ENCODE peak calls at places on chromosomes 13 and 19, in eight cellular contexts. R is GM23338; C is tibial nerve; T is kidney; G is adrenal gland; N is ascending aorta; E is CD8-positive, alpha-beta T cell; B is DND-41. J is an unnamed sample. For H3K4me1, the result is how much of the 10 kb centered on the place peaks cover.

GRCh38 chr19:55099557-55100506 is 17.6 kb downstream of the PPP1R12C start:
- DNase-seq in N (no peak), B (no peak), R (peak), C (no peak), E (no peak), G (no peak), T (no peak), J (no peak)

GRCh38 chr13:102677122-102677521 is 17.7 kb downstream of the METTL21C start:
- DNase-seq in B (no peak), G (no peak), N (no peak), R (no peak), E (no peak), C (no peak), T (no peak), J (no peak)

GRCh38 chr13:45108716-45109706 is 11.3 kb upstream of the GTF2F2 start:
- DNase-seq in G (peak), B (no peak), C (no peak), R (peak), T (no peak), E (no peak), N (no peak), J (no peak)

GRCh38 chr13:71712988-71713653 is 153.9 kb downstream of the DACH1 start:
- DNase-seq in B (no peak), G (no peak), N (no peak), E (no peak), T (no peak), R (peak), C (no peak), J (no peak)

GRCh38 chr19:24140099-24140498 is 53.1 kb downstream of the ZNF254 start:
- DNase-seq in T (no peak), R (no peak), G (no peak), E (no peak), N (no peak), B (no peak), C (no peak), J (no peak)

GRCh38 chr19:55005684-55006488 is 32.2 kb downstream of the GP6 start:
- DNase-seq in T (no peak), E (peak), R (peak), G (peak), N (no peak), C (peak), B (peak), J (no peak)

GRCh38 chr13:77833331-77833863 is 85.2 kb downstream of the EDNRB start:
- DNase-seq in E (no peak), N (no peak), R (no peak), T (no peak), B (no peak), C (peak), G (peak), J (no peak)

GRCh38 chr13:19634129-19634740 is 776 bp downstream of the MPHOSPH8 start:
- DNase-seq in C (peak), R (peak), N (no peak), B (peak), G (peak), E (no peak), T (no peak), J (no peak)

GRCh38 chr13:29547135-29547534 is 48.4 kb downstream of the SLC7A1 start:
- DNase-seq in T (no peak), G (no peak), B (no peak), N (no peak), E (no peak), C (no peak), R (no peak), J (no peak)

GRCh38 chr13:45658586-45659235 is 43.2 kb upstream of the ERICH6B start:
- DNase-seq in E (no peak), T (no peak), C (no peak), B (no peak), N (no peak), G (no peak), R (no peak), J (no peak)

GRCh38 chr13:26216042-26216441 is 6.1 kb downstream of the RNF6 start:
- DNase-seq in G (no peak), C (no peak), E (no peak), N (no peak), B (no peak), R (no peak), T (no peak), J (no peak)

GRCh38 chr19:18340237-18340989 is at the start of gene PGPEP1:
- DNase-seq in R (peak), N (peak), B (peak), G (peak), E (peak), C (peak), T (peak), J (no peak)

GRCh38 chr13:52026246-52026626 is 1.7 kb downstream of the UTP14C start:
- DNase-seq in R (peak), B (no peak), N (no peak), T (no peak), C (no peak), G (no peak), E (no peak), J (no peak)

GRCh38 chr13:36920612-36921185 is 661 bp upstream of the SMAD9 start:
- DNase-seq in B (no peak), C (no peak), G (no peak), R (peak), T (no peak), N (no peak), E (no peak), J (no peak)

GRCh38 chr13:52356327-52356726 is 49.6 kb downstream of the THSD1 start:
- DNase-seq in C (no peak), T (no peak), E (no peak), R (no peak), N (no peak), B (no peak), G (no peak), J (no peak)

GRCh38 chr13:70043685-70044084 is 63.9 kb upstream of the ATXN8OS start:
- DNase-seq in B (no peak), C (no peak), G (no peak), E (no peak), T (no peak), R (no peak), N (no peak), J (no peak)

GRCh38 chr19:16373539-16373938 is 48.9 kb downstream of the KLF2 start:
- DNase-seq in B (no peak), T (peak), C (peak), N (no peak), G (no peak), R (no peak), E (no peak), J (no peak)

GRCh38 chr13:58963321-58963720 is 1200.4 kb downstream of the DIAPH3 start:
- DNase-seq in E (no peak), C (no peak), B (no peak), R (no peak), T (no peak), G (no peak), N (no peak), J (no peak)

GRCh38 chr13:41308241-41308640 is 2.8 kb upstream of the NAA16 start:
- DNase-seq in G (no peak), E (no peak), B (no peak), R (no peak), N (no peak), T (no peak), C (no peak), J (no peak)

GRCh38 chr13:75870397-75870801 is 234.3 kb downstream of the LMO7 start:
- DNase-seq in B (no peak), E (no peak), R (peak), T (no peak), G (no peak), N (no peak), C (peak), J (no peak)

GRCh38 chr19:18412610-18413239 is 6.5 kb upstream of the SSBP4 start:
- DNase-seq in B (no peak), G (no peak), T (peak), C (no peak), E (no peak), N (no peak), R (peak), J (no peak)

GRCh38 chr13:29162638-29163037 is 342.5 kb downstream of the MTUS2 start:
- DNase-seq in E (no peak), C (no peak), B (no peak), R (no peak), G (no peak), N (no peak), T (no peak), J (no peak)

GRCh38 chr13:89897681-89898080 is 1449.8 kb upstream of the MIR17HG start:
- DNase-seq in E (no peak), B (no peak), C (no peak), G (no peak), R (no peak), N (no peak), T (no peak), J (no peak)

GRCh38 chr19:7971553-7972520 is 28.4 kb upstream of the TIMM44 start:
- DNase-seq in T (no peak), N (no peak), E (no peak), C (no peak), B (no peak), R (no peak), G (no peak), J (no peak)

GRCh38 chr19:19409235-19410030 is 4.0 kb downstream of the GATAD2A start:
- DNase-seq in E (no peak), B (no peak), C (no peak), R (peak), T (no peak), G (no peak), N (no peak), J (no peak)

GRCh38 chr13:100398360-100398759 is 190.2 kb downstream of the GGACT start:
- DNase-seq in C (no peak), E (no peak), R (no peak), N (no peak), G (no peak), B (no peak), T (no peak), J (no peak)

GRCh38 chr13:106490887-106491321 is 44.6 kb downstream of the EFNB2 start:
- DNase-seq in C (no peak), E (no peak), B (no peak), G (no peak), R (no peak), N (no peak), T (no peak), J (no peak)

GRCh38 chr13:89748716-89749115 is 1598.8 kb upstream of the MIR17HG start:
- DNase-seq in C (no peak), G (no peak), B (no peak), R (no peak), T (no peak), N (no peak), E (no peak), J (no peak)

GRCh38 chr19:56919308-56919995 is 78.9 kb upstream of the PEG3 start:
- DNase-seq in B (no peak), G (peak), E (no peak), N (no peak), T (no peak), C (no peak), R (no peak), J (no peak)

GRCh38 chr19:27884376-27884775 is 1328.6 kb downstream of the UQCRFS1 start:
- DNase-seq in B (no peak), T (no peak), E (no peak), G (no peak), R (no peak), C (no peak), N (no peak), J (no peak)

GRCh38 chr13:102770435-102770834 is 3.2 kb downstream of the TEX30 start:
- DNase-seq in G (no peak), T (no peak), R (no peak), C (no peak), B (no peak), N (no peak), E (no peak), J (no peak)

GRCh38 chr19:37963190-37963947 is 56.4 kb downstream of the SIPA1L3 start:
- DNase-seq in R (no peak), N (no peak), G (no peak), E (no peak), T (no peak), B (no peak), C (no peak), J (no peak)

GRCh38 chr19:19528721-19529490 is at the start of gene YJEFN3:
- DNase-seq in E (no peak), C (no peak), N (no peak), B (no peak), R (peak), T (no peak), G (no peak), J (no peak)

GRCh38 chr19:16831531-16831930 is 2.3 kb downstream of the SIN3B start:
- DNase-seq in G (no peak), B (no peak), N (no peak), E (no peak), R (no peak), T (no peak), C (no peak), J (no peak)

GRCh38 chr19:2097330-2098327 is 914 bp downstream of the IZUMO4 start:
- DNase-seq in T (no peak), N (no peak), E (no peak), C (no peak), B (no peak), R (peak), G (peak), J (no peak)

GRCh38 chr19:2099937-2100718 is 3.4 kb downstream of the IZUMO4 start:
- DNase-seq in C (no peak), B (no peak), N (no peak), G (no peak), E (no peak), R (no peak), T (no peak), J (no peak)

GRCh38 chr19:2099054-2099501 is 2.4 kb downstream of the IZUMO4 start:
- DNase-seq in E (no peak), N (no peak), C (no peak), G (no peak), R (no peak), B (no peak), T (no peak), J (no peak)

GRCh38 chr19:2095338-2095938 is 688 bp downstream of the MOB3A start:
- DNase-seq in B (peak), T (no peak), G (no peak), N (no peak), R (no peak), C (no peak), E (no peak), J (no peak)

GRCh38 chr19:2096543-2097329 is at the start of gene IZUMO4:
- DNase-seq in T (peak), C (peak), E (peak), N (peak), B (peak), G (peak), R (peak), J (peak)
- H3K4me1 ChIP-seq in T (under half), C (under half), E (under half), N (under half), B (under half), G (under half), R (under half), J (under half)

GRCh38 chr19:33216198-33216830 is 9.3 kb downstream of the SLC7A10 start:
- DNase-seq in G (no peak), T (no peak), B (no peak), N (no peak), C (no peak), R (peak), E (no peak), J (no peak)
- TF ChIP-seq CTCF in G (no peak), T (no peak), B (peak), N (no peak), C (no peak), R (peak), E (no peak), J (no peak)

GRCh38 chr13:114128624-114129522 is 3.5 kb downstream of the RASA3 start:
- DNase-seq in N (peak), B (peak), R (no peak), C (peak), G (peak), E (peak), T (peak), J (no peak)

GRCh38 chr13:114128348-114128623 is 4.1 kb downstream of the RASA3 start:
- DNase-seq in B (no peak), G (no peak), N (no peak), T (peak), R (no peak), C (no peak), E (no peak), J (no peak)

GRCh38 chr13:114126789-114127472 is 5.5 kb downstream of the RASA3 start:
- DNase-seq in B (no peak), R (no peak), E (no peak), G (no peak), T (peak), N (no peak), C (no peak), J (no peak)

GRCh38 chr13:114129649-114130062 is 2.8 kb downstream of the RASA3 start:
- DNase-seq in G (no peak), E (no peak), R (no peak), C (no peak), N (no peak), B (peak), T (peak), J (no peak)

GRCh38 chr13:114127473-114128347 is 4.7 kb downstream of the RASA3 start:
- DNase-seq in N (no peak), G (no peak), E (no peak), B (no peak), T (peak), C (no peak), R (no peak), J (no peak)
- H3K4me1 ChIP-seq in N (under half), G (under half), E (half or more), B (half or more), T (under half), C (under half), R (under half), J (half or more)

DNA sequence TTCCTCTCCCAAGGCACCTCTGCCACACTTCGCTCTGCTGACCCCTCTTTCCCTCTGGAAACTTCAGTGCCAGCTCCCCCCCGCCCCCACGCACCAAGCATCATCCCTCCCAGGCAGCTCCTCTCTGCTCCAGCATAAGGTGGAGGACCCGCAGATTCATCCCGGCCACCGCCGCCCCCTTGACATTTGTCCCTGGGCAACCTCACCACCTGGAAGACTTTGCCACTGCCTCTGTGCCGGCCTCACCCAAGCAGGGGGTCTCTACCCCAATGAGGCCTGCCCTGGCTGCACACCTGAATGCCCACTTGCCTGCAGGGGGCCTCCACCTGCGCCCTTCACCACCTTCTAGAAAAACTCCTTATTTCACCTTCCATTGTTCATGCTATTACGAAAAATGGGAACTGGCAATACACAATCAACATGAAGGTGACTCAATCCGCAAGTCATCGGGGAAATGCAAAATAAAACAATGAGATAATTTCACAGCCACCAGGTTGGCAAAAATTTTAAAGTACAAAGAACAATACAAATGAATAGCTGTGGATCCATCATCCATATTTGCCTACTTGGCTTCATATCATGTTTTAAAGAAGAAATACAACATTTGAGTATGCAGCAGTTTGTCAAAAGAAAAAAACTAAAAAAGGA is 21.9 kb downstream of the CCNE1 start:
- DNase-seq in N (no peak), T (no peak), R (no peak), E (no peak), C (no peak), G (no peak), B (no peak), J (no peak)
- TF ChIP-seq CTCF in N (no peak), T (no peak), R (no peak), E (no peak), C (no peak), G (no peak), B (no peak), J (no peak)

GRCh38 chr19:50821248-50821612 is 2.4 kb downstream of the KLK1 start:
- DNase-seq in B (no peak), G (no peak), N (no peak), C (no peak), E (no peak), R (no peak), T (no peak), J (no peak)
- H3K4me1 ChIP-seq in B (under half), G (under half), N (under half), C (under half), E (under half), R (under half), T (under half), J (under half)

DNA sequence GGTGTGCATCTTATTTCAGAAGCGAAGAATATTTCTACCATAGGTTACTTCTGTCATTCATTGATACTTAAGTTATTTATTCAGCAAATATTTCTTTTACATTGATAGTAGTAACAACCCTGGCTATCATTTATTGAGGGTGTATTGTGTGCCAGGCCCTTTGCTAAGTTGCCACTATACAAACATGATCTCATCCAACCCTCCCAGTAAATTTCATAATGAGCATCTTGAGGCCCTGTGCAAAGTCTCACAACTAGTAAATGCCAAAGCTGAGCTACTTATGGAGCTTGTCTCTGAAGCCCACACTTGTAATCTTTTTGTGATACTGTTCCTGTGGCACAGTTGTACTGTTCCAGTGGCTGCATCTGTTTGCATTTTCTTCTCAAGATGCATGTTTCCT is 36.1 kb downstream of the RNASEH2B start:
- DNase-seq in B (no peak), T (no peak), G (no peak), E (no peak), R (no peak), N (no peak), C (no peak), J (no peak)
- TF ChIP-seq CTCF in B (no peak), T (no peak), G (no peak), E (no peak), R (no peak), N (no peak), C (no peak), J (no peak)

GRCh38 chr19:11092181-11092538 is 2.9 kb downstream of the LDLR start:
- DNase-seq in R (no peak), G (no peak), T (no peak), C (no peak), N (no peak), E (no peak), B (no peak), J (no peak)
- H3K4me1 ChIP-seq in R (under half), G (half or more), T (under half), C (under half), N (under half), E (half or more), B (half or more), J (half or more)

DNA sequence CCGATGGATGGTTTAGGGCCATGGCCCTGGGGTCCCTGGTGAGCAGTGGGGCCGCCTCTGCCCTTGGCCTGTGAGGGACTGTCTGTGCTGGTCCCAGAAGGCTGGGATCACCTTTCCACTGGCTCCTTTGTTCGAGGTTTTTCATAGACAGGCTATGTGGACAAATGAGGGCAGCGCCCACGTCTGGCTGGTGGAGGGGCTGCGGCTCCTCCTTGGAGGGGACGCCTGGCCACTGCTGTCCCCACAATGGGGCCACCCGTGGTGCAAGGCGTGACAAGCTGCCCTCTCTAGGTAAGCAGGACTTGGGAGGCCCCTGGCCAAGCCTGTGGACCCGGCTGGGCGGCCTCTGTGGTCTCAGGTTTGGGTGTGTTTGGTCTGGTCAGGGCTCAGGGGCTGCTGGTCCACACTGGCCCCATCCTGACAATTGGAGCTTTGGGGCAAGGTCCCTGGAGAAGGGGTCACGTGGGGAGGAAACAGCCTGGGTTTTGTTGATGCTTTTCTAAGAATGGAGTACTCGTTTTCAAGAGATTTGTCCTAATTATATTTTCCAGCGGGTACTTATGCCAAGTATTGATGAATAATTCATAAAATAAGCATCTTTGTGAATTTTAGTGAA is 33.3 kb downstream of the MCF2L start:
- DNase-seq in E (no peak), T (no peak), N (no peak), G (no peak), B (no peak), R (peak), C (no peak), J (no peak)
- TF ChIP-seq CTCF in E (no peak), T (no peak), N (no peak), G (peak), B (peak), R (peak), C (no peak), J (no peak)